ENCODE peak calls at places on chromosomes 7 and 10, in eight cellular contexts. One of them, this sample, is unnamed.

GRCh38 chr10:28984431-28984830 is 304.4 kb upstream of the LYZL1 start:
- DNase-seq in dermis blood vessel endothelial cell: peak
- DNase-seq in posterior cingulate gyrus: peak
- DNase-seq in stimulated activated CD4-positive, alpha-beta T cell treated with anti-CD3 and anti-CD28 coated beads, Interleukin-4, amount 100 ng/mL, for 4 hours: no peak
- DNase-seq in T1000: peak
- DNase-seq in prostate gland: peak
- DNase-seq in caudate nucleus: peak
- DNase-seq in right lobe of liver: peak
- DNase-seq in this sample: peak

GRCh38 chr7:665251-665650 is 61.2 kb upstream of the DNAAF5 start:
- DNase-seq in dermis blood vessel endothelial cell: no peak
- DNase-seq in posterior cingulate gyrus: no peak
- DNase-seq in stimulated activated CD4-positive, alpha-beta T cell treated with anti-CD3 and anti-CD28 coated beads, Interleukin-4, amount 100 ng/mL, for 4 hours: no peak
- DNase-seq in T1000: no peak
- DNase-seq in prostate gland: no peak
- DNase-seq in caudate nucleus: no peak
- DNase-seq in right lobe of liver: no peak
- DNase-seq in this sample: no peak

GRCh38 chr7:22729180-22729579 is 2.2 kb downstream of the IL6 start:
- DNase-seq in dermis blood vessel endothelial cell: no peak
- DNase-seq in posterior cingulate gyrus: no peak
- DNase-seq in stimulated activated CD4-positive, alpha-beta T cell treated with anti-CD3 and anti-CD28 coated beads, Interleukin-4, amount 100 ng/mL, for 4 hours: no peak
- DNase-seq in T1000: no peak
- DNase-seq in prostate gland: no peak
- DNase-seq in caudate nucleus: no peak
- DNase-seq in right lobe of liver: no peak
- DNase-seq in this sample: no peak

GRCh38 chr7:6546852-6547251 is 4.4 kb downstream of the GRID2IP start:
- DNase-seq in dermis blood vessel endothelial cell: no peak
- DNase-seq in posterior cingulate gyrus: no peak
- DNase-seq in stimulated activated CD4-positive, alpha-beta T cell treated with anti-CD3 and anti-CD28 coated beads, Interleukin-4, amount 100 ng/mL, for 4 hours: no peak
- DNase-seq in T1000: no peak
- DNase-seq in prostate gland: no peak
- DNase-seq in caudate nucleus: no peak
- DNase-seq in right lobe of liver: no peak
- DNase-seq in this sample: no peak

GRCh38 chr7:158043461-158044155 is 544.0 kb downstream of the PTPRN2 start:
- DNase-seq in dermis blood vessel endothelial cell: no peak
- DNase-seq in posterior cingulate gyrus: no peak
- DNase-seq in stimulated activated CD4-positive, alpha-beta T cell treated with anti-CD3 and anti-CD28 coated beads, Interleukin-4, amount 100 ng/mL, for 4 hours: no peak
- DNase-seq in T1000: no peak
- DNase-seq in prostate gland: no peak
- DNase-seq in caudate nucleus: no peak
- DNase-seq in right lobe of liver: peak
- DNase-seq in this sample: no peak

GRCh38 chr10:110872984-110873569 is 1.3 kb downstream of the PDCD4 start:
- DNase-seq in dermis blood vessel endothelial cell: no peak
- DNase-seq in posterior cingulate gyrus: no peak
- DNase-seq in stimulated activated CD4-positive, alpha-beta T cell treated with anti-CD3 and anti-CD28 coated beads, Interleukin-4, amount 100 ng/mL, for 4 hours: no peak
- DNase-seq in T1000: no peak
- DNase-seq in prostate gland: no peak
- DNase-seq in caudate nucleus: no peak
- DNase-seq in right lobe of liver: no peak
- DNase-seq in this sample: peak

GRCh38 chr10:115417585-115418265 is 324.6 kb downstream of the ATRNL1 start:
- DNase-seq in dermis blood vessel endothelial cell: peak
- DNase-seq in posterior cingulate gyrus: no peak
- DNase-seq in stimulated activated CD4-positive, alpha-beta T cell treated with anti-CD3 and anti-CD28 coated beads, Interleukin-4, amount 100 ng/mL, for 4 hours: no peak
- DNase-seq in T1000: no peak
- DNase-seq in prostate gland: peak
- DNase-seq in caudate nucleus: no peak
- DNase-seq in right lobe of liver: no peak
- DNase-seq in this sample: peak

GRCh38 chr7:143227806-143228205 is 6.0 kb downstream of the TAS2R40 start:
- DNase-seq in dermis blood vessel endothelial cell: no peak
- DNase-seq in posterior cingulate gyrus: no peak
- DNase-seq in stimulated activated CD4-positive, alpha-beta T cell treated with anti-CD3 and anti-CD28 coated beads, Interleukin-4, amount 100 ng/mL, for 4 hours: no peak
- DNase-seq in T1000: no peak
- DNase-seq in prostate gland: no peak
- DNase-seq in caudate nucleus: no peak
- DNase-seq in right lobe of liver: no peak
- DNase-seq in this sample: no peak